ENCODE peak calls at places on chromosomes 2 and 18, in seven cellular contexts. S is GM12878, X is SK-N-SH, W is HepG2, F is K562, I is GM12892, T is H1. A is an unnamed sample.

GRCh38 chr2:230886641-230887040 is 21.9 kb downstream of the ITM2C start:
- DNase-seq in S (no peak), X (no peak), W (no peak), F (no peak), I (no peak), T (no peak), A (no peak)

GRCh38 chr18:62596145-62597005 is 73.5 kb downstream of the ZCCHC2 start:
- DNase-seq in S (no peak), X (peak; percentile 83), W (no peak), F (no peak), I (no peak), T (peak; percentile 73), A (no peak)

GRCh38 chr18:62187543-62188378 is 706 bp downstream of the RELCH start:
- DNase-seq in S (no peak), X (no peak), W (peak; percentile 17), F (peak; percentile 11), I (peak; percentile 8), T (peak; percentile 60), A (no peak)

GRCh38 chr18:79684283-79684631 is 4.7 kb downstream of the CTDP1 start:
- DNase-seq in S (no peak), X (no peak), W (no peak), F (no peak), I (no peak), T (no peak), A (no peak)

GRCh38 chr2:7758065-7758759 is 841.0 kb downstream of the RNF144A start:
- DNase-seq in S (peak; percentile 39), X (no peak), W (no peak), F (no peak), I (no peak), T (no peak), A (no peak)

GRCh38 chr2:199452200-199452990 is 5.3 kb downstream of the SATB2 start:
- DNase-seq in S (no peak), X (no peak), W (no peak), F (no peak), I (no peak), T (no peak), A (no peak)

GRCh38 chr18:38847326-38847725 is 1281.7 kb upstream of the CELF4 start:
- DNase-seq in S (no peak), X (no peak), W (no peak), F (no peak), I (no peak), T (no peak), A (no peak)

GRCh38 chr2:182321096-182321495 is 105.7 kb downstream of the PDE1A start:
- DNase-seq in S (no peak), X (no peak), W (no peak), F (no peak), I (no peak), T (no peak), A (no peak)

GRCh38 chr18:51523671-51524070 is 326.2 kb upstream of the MEX3C start:
- DNase-seq in S (no peak), X (no peak), W (no peak), F (no peak), I (no peak), T (no peak), A (no peak)

GRCh38 chr18:33572022-33572421 is 6.0 kb upstream of the ASXL3 start:
- DNase-seq in S (no peak), X (no peak), W (no peak), F (no peak), I (no peak), T (no peak), A (no peak)

GRCh38 chr2:71455741-71456569 is 2.6 kb downstream of the DYSF start:
- DNase-seq in S (no peak), X (peak; percentile 63), W (peak; percentile 65), F (no peak), I (no peak), T (peak; percentile 60), A (no peak)

GRCh38 chr2:71453404-71454220 is at the start of gene DYSF:
- DNase-seq in S (no peak), X (peak; percentile 59), W (no peak), F (peak; percentile 88), I (no peak), T (peak; percentile 87), A (no peak)

GRCh38 chr2:71455011-71455740 is 1.8 kb downstream of the DYSF start:
- DNase-seq in S (no peak), X (no peak), W (no peak), F (no peak), I (no peak), T (peak; percentile 58), A (no peak)

GRCh38 chr2:71452565-71452964 is 796 bp upstream of the DYSF start:
- DNase-seq in S (no peak), X (no peak), W (no peak), F (peak; percentile 89), I (no peak), T (no peak), A (no peak)

DNA sequence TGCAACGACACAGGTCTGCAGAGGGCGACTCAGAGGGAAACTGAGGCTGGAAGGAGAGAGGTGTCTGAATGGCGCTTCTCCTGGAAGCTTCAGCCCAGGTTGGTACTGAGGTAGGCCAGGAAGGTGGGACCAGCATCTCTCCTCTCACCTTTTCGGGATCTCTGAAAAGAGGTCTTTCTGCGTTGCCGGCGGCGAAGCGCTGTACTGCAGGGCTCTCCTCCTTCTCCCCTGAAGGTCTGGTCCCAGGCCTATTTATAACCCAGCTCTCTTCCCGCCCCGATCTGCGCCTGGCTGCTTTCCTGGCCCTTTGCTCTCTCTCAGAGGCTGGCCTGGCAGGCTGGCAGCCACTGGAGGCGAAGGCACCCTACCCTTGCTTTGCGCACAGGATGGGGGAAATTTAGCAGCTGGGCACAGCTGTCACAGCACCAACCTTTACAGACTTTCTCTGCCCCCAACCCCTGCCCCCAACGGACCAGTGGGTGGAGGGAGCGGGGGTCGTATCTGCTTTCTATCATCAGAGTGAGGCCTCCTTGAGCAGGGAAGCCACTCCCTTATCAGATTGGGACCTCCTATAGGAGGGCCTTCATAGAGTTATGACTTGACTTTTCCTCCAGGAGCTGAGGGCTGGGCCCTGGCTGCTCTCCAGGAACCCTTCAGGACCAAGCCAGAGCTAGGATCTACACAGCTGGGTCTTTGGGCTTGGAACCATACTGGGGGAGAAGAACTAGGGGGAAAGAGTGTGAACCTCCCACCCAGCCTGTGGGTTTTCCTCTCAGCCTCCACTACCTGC is 1.1 kb downstream of the DYSF start:
- DNase-seq in S (no peak), X (no peak), W (no peak), F (peak; percentile 46), I (no peak), T (peak; percentile 71), A (no peak)
- TF ChIP-seq TAF1 in S (no peak), X (no peak), W (no peak), F (no peak), I (no peak), T (no peak), A (no peak)

DNA sequence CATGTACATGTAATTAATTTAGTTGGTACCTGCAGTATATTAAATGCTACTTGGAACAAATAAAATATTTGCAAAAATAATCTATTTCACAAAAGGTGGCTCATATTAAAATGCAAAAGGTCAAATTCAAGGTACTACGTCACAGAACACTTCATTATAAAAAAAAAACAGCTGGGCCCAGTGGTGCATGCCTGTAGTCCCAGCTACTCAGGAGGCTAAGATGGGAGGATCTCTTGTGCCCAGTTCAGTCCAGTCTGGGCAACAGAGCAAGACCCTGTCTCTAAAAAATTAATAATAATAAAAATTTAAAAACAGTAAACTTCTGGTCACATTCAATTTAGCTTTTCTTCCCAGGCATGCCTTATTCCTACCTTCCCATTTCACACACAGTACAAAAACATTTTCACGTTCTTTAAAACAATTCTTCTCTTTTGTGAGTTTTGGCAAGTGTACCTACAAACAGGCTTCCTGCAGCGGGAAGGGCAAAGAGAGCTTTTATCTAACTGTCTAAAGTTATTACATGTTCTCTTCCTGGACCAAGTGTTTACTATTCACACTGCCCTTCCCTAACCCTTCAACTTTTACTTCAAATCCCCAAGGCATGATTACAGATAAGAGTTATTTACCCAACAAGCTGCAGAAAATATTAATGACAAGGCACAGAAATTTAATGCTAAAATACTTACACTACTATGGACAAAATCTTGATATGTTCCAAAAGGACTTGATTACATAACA is 10.7 kb downstream of the BAZ2B start:
- DNase-seq in S (no peak), X (no peak), W (no peak), F (no peak), I (no peak), T (no peak), A (no peak)
- TF ChIP-seq POLR2AphosphoS5 in S (no peak), X (no peak), W (no peak), F (no peak), I (no peak), T (no peak), A (no peak)

DNA sequence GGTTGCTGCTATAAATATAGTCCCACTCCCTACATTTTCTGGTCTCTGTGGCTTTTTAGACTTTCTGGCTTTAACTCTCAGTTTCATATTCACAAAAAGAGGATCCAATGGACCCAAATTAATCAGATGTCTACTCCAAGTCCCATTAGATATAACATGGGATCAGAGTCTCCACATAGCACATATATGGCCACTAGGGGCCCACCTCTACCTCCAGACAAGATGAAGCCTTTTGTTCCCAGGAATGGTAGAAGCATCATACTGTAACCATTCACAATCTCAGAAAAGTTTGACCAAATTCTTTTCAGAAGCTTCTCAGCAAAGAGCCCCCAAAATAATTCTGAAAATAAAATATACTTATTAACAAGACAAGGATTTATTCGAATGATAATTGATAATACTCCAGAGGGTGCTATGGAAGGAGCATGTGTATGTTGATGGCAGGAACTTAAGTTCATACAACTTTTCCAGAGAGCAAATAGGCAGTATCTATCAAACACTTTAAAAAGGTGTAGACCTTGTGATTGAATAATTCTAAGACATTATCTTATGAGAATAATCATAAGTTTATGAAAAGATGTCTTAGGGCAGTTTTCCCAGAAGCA is 382.3 kb upstream of the CRIM1 start:
- DNase-seq in S (no peak), X (peak; percentile 14), W (peak; percentile 46), F (no peak), I (no peak), T (no peak), A (no peak)
- TF ChIP-seq TAF1 in S (no peak), X (no peak), W (no peak), F (no peak), I (no peak), T (no peak), A (no peak)

GRCh38 chr2:31931916-31932315 is 78.9 kb downstream of the MEMO1 start:
- DNase-seq in S (no peak), X (no peak), W (no peak), F (no peak), I (no peak), T (no peak), A (no peak)
- TF ChIP-seq POLR2AphosphoS5 in S (no peak), X (no peak), W (no peak), F (no peak), I (no peak), T (no peak), A (no peak)

GRCh38 chr2:239441261-239441701 is 40.5 kb upstream of the HDAC4 start:
- DNase-seq in S (no peak), X (no peak), W (no peak), F (no peak), I (no peak), T (no peak), A (no peak)
- TF ChIP-seq TAF1 in S (no peak), X (no peak), W (no peak), F (no peak), I (no peak), T (no peak), A (no peak)

DNA sequence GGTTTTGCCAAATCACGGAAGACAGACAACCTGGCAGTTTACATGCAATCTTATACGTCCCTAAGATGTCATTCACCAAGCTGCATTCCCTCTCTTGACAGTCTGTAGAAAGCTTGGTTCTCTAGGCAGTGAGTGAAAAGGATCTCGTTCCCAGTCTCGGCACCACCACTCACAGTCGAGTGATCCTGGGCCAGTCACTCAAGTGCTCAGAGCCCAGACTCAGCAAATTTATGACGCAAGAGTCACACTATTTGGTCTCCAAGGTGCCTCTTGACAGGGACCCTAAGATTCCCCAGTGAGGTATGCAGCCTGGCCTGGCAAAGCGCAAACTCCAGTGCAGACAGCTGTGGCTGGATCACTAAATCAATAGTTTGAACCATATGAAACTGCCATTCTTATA is 77.9 kb downstream of the EIPR1 start:
- DNase-seq in S (no peak), X (no peak), W (no peak), F (no peak), I (no peak), T (no peak), A (no peak)
- TF ChIP-seq POLR2AphosphoS5 in S (no peak), X (no peak), W (no peak), F (no peak), I (no peak), T (no peak), A (no peak)

A was measured in GM12891.